ENCODE peak calls at places on chromosome 1, in seven cellular contexts. D, F, L, M, S, U and E are unnamed samples. For H3K4me1, the result is how much of the 10 kb centered on the place peaks cover.

GRCh38 chr1:59544615-59545014 is 247.7 kb downstream of the FGGY start:
- DNase-seq in D (no peak), S (no peak), F (no peak), U (no peak), L (no peak), M (no peak), E (no peak)

GRCh38 chr1:178093150-178093957 is 550 bp upstream of the RASAL2 start:
- DNase-seq in S (peak), M (peak), D (no peak), F (peak), L (peak), U (peak), E (peak)

GRCh38 chr1:15090373-15090772 is 63.2 kb upstream of the TMEM51 start:
- DNase-seq in L (no peak), S (no peak), D (no peak), M (no peak), F (no peak), U (peak), E (peak)

GRCh38 chr1:87712261-87712674 is 383.6 kb downstream of the LMO4 start:
- DNase-seq in D (no peak), S (no peak), L (no peak), M (no peak), U (no peak), F (no peak), E (no peak)

GRCh38 chr1:28830814-28831213 is 18.8 kb downstream of the OPRD1 start:
- DNase-seq in F (no peak), S (no peak), L (no peak), U (no peak), M (no peak), D (no peak), E (no peak)

GRCh38 chr1:112508242-112509004 is at the start of gene WNT2B:
- DNase-seq in L (no peak), F (no peak), D (peak), S (peak), U (peak), M (peak), E (peak)

GRCh38 chr1:207815913-207816312 is 64.1 kb downstream of the CD46 start:
- DNase-seq in F (no peak), D (no peak), U (no peak), L (no peak), S (no peak), M (no peak), E (no peak)

GRCh38 chr1:218480137-218480536 is 135.0 kb downstream of the TGFB2 start:
- DNase-seq in U (no peak), D (no peak), S (no peak), L (peak), F (no peak), M (no peak), E (no peak)

GRCh38 chr1:12528021-12528852 is 89.8 kb downstream of the DHRS3 start:
- DNase-seq in D (no peak), L (peak), M (peak), U (peak), F (peak), S (peak), E (no peak)

GRCh38 chr1:172642970-172643369 is 15.9 kb upstream of the FASLG start:
- DNase-seq in U (no peak), D (no peak), L (no peak), S (no peak), M (no peak), F (no peak), E (no peak)

GRCh38 chr1:241310451-241310850 is 46.6 kb downstream of the RGS7 start:
- DNase-seq in D (no peak), S (no peak), U (no peak), F (no peak), M (no peak), L (no peak), E (no peak)

GRCh38 chr1:214351551-214352277 is 70.8 kb downstream of the SMYD2 start:
- DNase-seq in S (no peak), D (no peak), L (no peak), M (no peak), F (no peak), U (no peak), E (no peak)

GRCh38 chr1:214352838-214353237 is 71.9 kb downstream of the SMYD2 start:
- DNase-seq in U (no peak), F (no peak), S (no peak), M (no peak), L (no peak), D (no peak), E (peak)

GRCh38 chr1:214344897-214345296 is 63.9 kb downstream of the SMYD2 start:
- DNase-seq in M (no peak), L (no peak), F (no peak), U (no peak), S (no peak), D (no peak), E (no peak)

GRCh38 chr1:214349781-214350180 is 68.8 kb downstream of the SMYD2 start:
- DNase-seq in U (no peak), L (peak), F (no peak), D (no peak), S (no peak), M (no peak), E (no peak)

DNA sequence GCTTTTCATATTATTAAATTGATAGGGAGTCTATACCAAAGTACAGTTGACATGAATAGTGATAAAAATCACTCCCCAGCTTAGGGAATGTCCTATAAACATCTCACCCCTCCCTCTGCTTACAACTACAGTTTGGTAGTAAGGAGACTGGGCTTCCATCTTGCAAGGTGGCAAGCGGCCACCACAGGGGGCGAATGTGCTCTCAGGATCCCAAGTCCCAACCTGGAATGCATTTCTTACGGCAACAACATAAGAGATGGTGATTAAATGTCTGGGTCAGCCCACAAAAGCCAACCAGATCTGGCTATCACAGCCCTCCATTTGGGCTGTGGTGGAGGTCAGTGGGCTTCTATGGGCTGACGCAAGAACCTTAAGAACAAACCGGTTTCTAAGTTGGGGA is 68.0 kb downstream of the SMYD2 start:
- DNase-seq in U (no peak), L (no peak), F (no peak), S (no peak), M (no peak), D (no peak), E (no peak)
- TF ChIP-seq CTCF in U (no peak), L (no peak), F (no peak), S (no peak), M (no peak), D (no peak), E (no peak)

DNA sequence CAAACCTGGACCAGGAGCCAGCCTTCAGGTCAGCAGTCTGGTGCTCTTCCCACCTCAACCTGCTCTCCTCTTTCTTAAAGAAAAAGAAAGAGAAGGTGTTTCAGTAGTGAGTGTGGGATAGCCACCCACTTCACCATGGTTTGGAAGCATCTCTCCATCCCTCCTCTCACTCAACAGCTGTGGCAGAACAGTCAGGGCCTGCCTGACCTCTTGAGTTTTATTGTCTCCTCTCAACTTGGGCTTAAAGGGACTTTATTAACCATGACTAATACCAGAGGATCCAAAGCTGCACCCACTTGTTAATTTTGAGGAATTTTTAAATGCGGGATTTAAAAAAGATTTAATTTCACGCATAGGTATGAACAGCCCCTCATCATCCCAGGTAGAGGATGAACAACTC is 570 bp upstream of the VASH2 start:
- DNase-seq in F (no peak), D (no peak), L (no peak), M (no peak), U (no peak), S (no peak), E (no peak)
- H3K4me3 ChIP-seq in F (peak), D (peak), L (peak), M (peak), U (peak), S (peak), E (peak)

DNA sequence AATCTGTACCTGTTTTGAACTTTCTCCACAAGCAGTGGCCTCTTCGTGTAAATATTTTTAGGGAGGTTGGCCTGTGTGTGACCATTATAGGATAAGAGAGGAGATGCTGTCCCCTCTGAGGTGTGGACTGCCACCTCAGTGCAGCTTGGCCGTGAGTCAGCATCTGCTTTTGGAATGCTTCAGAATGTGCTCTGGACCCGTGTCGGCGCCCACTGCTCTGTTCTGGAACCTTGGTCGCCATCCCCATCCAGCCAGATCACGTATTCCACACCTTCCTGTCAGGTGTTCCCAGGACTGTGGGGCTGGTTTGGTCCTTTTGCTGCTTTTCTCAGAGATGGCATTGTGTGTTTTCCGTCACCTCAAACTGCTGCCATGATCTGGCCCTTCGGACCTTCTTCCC is 5.5 kb downstream of the UCK2 start:
- DNase-seq in U (no peak), D (no peak), S (no peak), L (no peak), F (no peak), M (no peak), E (no peak)
- H3K4me1 ChIP-seq in U (under half), D (under half), S (under half), L (under half), F (under half), M (under half), E (under half)

GRCh38 chr1:63674238-63674864 is 81.1 kb downstream of the PGM1 start:
- DNase-seq in S (peak), D (no peak), M (peak), F (peak), L (peak), U (peak), E (peak)
- TF ChIP-seq CTCF in S (peak), D (no peak), M (peak), F (peak), L (peak), U (peak), E (no peak)

GRCh38 chr1:67735220-67735619 is 50.2 kb downstream of the GADD45A start:
- DNase-seq in S (no peak), U (no peak), M (no peak), D (no peak), F (no peak), L (peak), E (no peak)
- H3K4me3 ChIP-seq in S (no peak), U (no peak), M (no peak), D (no peak), F (no peak), L (no peak), E (no peak)

GRCh38 chr1:24252185-24252584 is 65.1 kb upstream of the IFNLR1 start:
- DNase-seq in L (no peak), U (no peak), F (no peak), S (no peak), D (no peak), M (no peak), E (no peak)

GRCh38 chr1:24250791-24251190 is 63.7 kb upstream of the IFNLR1 start:
- DNase-seq in F (no peak), M (no peak), D (no peak), L (no peak), S (no peak), U (no peak), E (no peak)

GRCh38 chr1:24253569-24253968 is 65.6 kb upstream of the GRHL3 start:
- DNase-seq in S (no peak), D (no peak), F (no peak), L (no peak), U (no peak), M (no peak), E (no peak)

GRCh38 chr1:24250224-24250623 is 63.1 kb upstream of the IFNLR1 start:
- DNase-seq in U (no peak), D (no peak), F (no peak), L (no peak), S (no peak), M (no peak), E (no peak)

DNA sequence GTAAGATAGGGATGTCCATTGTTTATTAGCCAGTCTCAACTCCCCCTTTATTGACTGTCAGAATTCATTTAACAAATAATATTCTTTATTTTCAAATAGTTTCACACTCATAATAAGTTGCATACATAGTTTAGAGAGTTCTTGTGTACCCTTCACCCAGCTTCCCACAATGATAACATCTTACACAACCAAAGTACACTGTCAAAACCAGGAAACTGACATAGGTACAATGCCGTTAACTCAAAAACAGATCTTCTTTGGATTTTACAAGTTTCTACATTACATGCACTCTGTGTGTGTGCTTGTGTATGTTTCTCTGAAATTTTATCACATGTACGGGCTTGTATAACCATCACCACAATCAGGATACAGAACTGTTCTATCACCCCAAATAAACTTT is 64.4 kb upstream of the IFNLR1 start:
- DNase-seq in D (no peak), U (no peak), S (no peak), M (no peak), L (no peak), F (no peak), E (no peak)
- H3K4me1 ChIP-seq in D (under half), U (under half), S (under half), M (under half), L (under half), F (under half), E (under half)

DNA sequence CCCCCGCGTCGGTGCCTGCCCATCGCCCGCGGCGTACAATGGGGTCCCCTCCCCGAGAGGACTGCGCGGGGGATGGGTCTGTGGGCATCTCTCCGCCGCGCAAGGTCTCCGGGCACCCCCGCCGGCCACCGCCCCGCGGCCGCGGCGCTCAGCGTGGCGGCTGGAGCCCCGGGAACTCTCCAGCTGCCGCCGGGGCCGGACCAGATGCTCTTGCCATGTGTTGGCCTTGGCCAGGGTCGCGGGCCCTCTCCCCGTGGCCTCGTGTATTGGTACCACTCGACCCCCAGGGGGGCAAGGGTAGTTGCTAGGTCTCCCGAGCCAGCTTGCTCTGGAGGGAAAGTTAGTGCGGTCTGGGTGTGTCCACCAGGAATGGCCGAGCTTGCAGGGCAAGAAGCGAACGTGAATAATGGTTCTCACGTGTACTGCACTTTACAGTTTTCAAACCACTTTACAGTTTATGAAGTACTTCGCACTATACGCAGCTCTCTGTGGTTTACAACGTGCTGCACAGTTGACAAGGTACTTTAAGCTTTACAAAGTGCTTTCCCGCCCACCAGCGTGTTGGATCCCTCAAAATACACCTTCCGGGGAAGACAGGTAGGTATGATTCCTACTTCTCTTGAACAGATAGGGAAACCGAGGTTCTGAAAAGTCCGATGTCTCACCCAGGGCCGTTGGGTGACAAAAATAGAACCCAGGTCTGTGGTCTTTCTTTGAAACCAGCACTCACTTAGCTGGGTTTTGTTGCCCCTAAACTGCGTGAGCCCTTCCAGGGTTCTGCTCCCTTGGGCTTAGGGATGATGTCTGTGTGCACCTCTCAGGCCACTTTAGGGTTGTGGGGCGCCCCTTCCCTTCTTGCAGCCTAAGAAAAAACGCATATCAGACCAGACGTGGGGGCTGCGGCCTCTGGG is 1.2 kb downstream of the EPHB2 start:
- DNase-seq in D (no peak), L (peak), F (no peak), S (no peak), M (peak), U (no peak), E (no peak)
- TF ChIP-seq CTCF in D (no peak), L (no peak), F (no peak), S (no peak), M (no peak), U (no peak), E (no peak)

GRCh38 chr1:160987359-160988062 is 32.9 kb upstream of the ITLN2 start:
- DNase-seq in F (no peak), L (no peak), U (no peak), S (no peak), D (no peak), M (no peak), E (no peak)
- H3K4me3 ChIP-seq in F (no peak), L (no peak), U (no peak), S (no peak), D (no peak), M (no peak), E (no peak)